ENCODE peak calls at places on chromosomes 4 and X, in five cellular contexts. One of them, this sample, is unnamed.

GRCh38 chr4:77418333-77418732 is 187.3 kb upstream of the CXCL13 start:
- DNase-seq in breast epithelium: no peak
- DNase-seq in GM12865: peak
- DNase-seq in stomach: no peak
- DNase-seq in adrenal gland: no peak
- DNase-seq in this sample: no peak

GRCh38 chrX:77900688-77901087 is 1.4 kb downstream of the COX7B start:
- DNase-seq in stomach: no peak
- DNase-seq in adrenal gland: no peak
- DNase-seq in breast epithelium: no peak
- DNase-seq in GM12865: no peak
- DNase-seq in this sample: no peak

GRCh38 chrX:3326721-3327120 is 19.7 kb downstream of the MXRA5 start:
- DNase-seq in GM12865: no peak
- DNase-seq in stomach: no peak
- DNase-seq in adrenal gland: no peak
- DNase-seq in breast epithelium: no peak
- DNase-seq in this sample: no peak

GRCh38 chr4:2354127-2354526 is 64.3 kb downstream of the ZFYVE28 start:
- DNase-seq in adrenal gland: no peak
- DNase-seq in GM12865: no peak
- DNase-seq in breast epithelium: no peak
- DNase-seq in stomach: no peak
- DNase-seq in this sample: no peak

GRCh38 chr4:166741709-166742108 is 492.6 kb downstream of the SPOCK3 start:
- DNase-seq in GM12865: no peak
- DNase-seq in breast epithelium: no peak
- DNase-seq in stomach: no peak
- DNase-seq in adrenal gland: no peak
- DNase-seq in this sample: no peak

GRCh38 chrX:78574306-78574705 is 84.8 kb downstream of the RTL3 start:
- DNase-seq in GM12865: no peak
- DNase-seq in stomach: no peak
- DNase-seq in adrenal gland: no peak
- DNase-seq in breast epithelium: no peak
- DNase-seq in this sample: no peak

GRCh38 chr4:683982-684571 is 4.9 kb downstream of the SLC49A3 start:
- DNase-seq in GM12865: peak
- DNase-seq in stomach: peak
- DNase-seq in adrenal gland: peak
- DNase-seq in breast epithelium: no peak
- DNase-seq in this sample: no peak

GRCh38 chr4:54930226-54930625 is 195.2 kb downstream of the KDR start:
- DNase-seq in GM12865: no peak
- DNase-seq in adrenal gland: no peak
- DNase-seq in breast epithelium: no peak
- DNase-seq in stomach: no peak
- DNase-seq in this sample: no peak

GRCh38 chr4:17094209-17094608 is 195.8 kb upstream of the LDB2 start:
- DNase-seq in adrenal gland: no peak
- DNase-seq in GM12865: no peak
- DNase-seq in stomach: no peak
- DNase-seq in breast epithelium: no peak
- DNase-seq in this sample: no peak

GRCh38 chr4:2835978-2836377 is 7.7 kb upstream of the ADD1 start:
- DNase-seq in stomach: peak
- DNase-seq in GM12865: peak
- DNase-seq in adrenal gland: peak
- DNase-seq in breast epithelium: no peak
- DNase-seq in this sample: no peak

GRCh38 chrX:20742106-20742505 is 475.4 kb upstream of the RPS6KA3 start:
- DNase-seq in adrenal gland: peak
- DNase-seq in GM12865: no peak
- DNase-seq in stomach: no peak
- DNase-seq in breast epithelium: peak
- DNase-seq in this sample: no peak

GRCh38 chrX:16970977-16971376 is 24.5 kb downstream of the REPS2 start:
- DNase-seq in adrenal gland: no peak
- DNase-seq in GM12865: no peak
- DNase-seq in stomach: no peak
- DNase-seq in breast epithelium: no peak
- DNase-seq in this sample: no peak

GRCh38 chrX:139559383-139560042 is 29.0 kb downstream of the F9 start:
- DNase-seq in adrenal gland: peak
- DNase-seq in GM12865: peak
- DNase-seq in stomach: peak
- DNase-seq in breast epithelium: no peak
- DNase-seq in this sample: no peak

GRCh38 chr4:136754810-136755530 is 777.3 kb downstream of the PCDH18 start:
- DNase-seq in breast epithelium: no peak
- DNase-seq in GM12865: no peak
- DNase-seq in adrenal gland: no peak
- DNase-seq in stomach: no peak
- DNase-seq in this sample: no peak

GRCh38 chr4:109998867-109999303 is 86.2 kb downstream of the EGF start:
- DNase-seq in adrenal gland: no peak
- DNase-seq in GM12865: peak
- DNase-seq in breast epithelium: no peak
- DNase-seq in stomach: no peak
- DNase-seq in this sample: no peak

GRCh38 chr4:159131564-159131963 is 28.7 kb downstream of the RAPGEF2 start:
- DNase-seq in GM12865: no peak
- DNase-seq in breast epithelium: no peak
- DNase-seq in adrenal gland: no peak
- DNase-seq in stomach: no peak
- DNase-seq in this sample: no peak

GRCh38 chr4:183960912-183961569 is 55.9 kb downstream of the STOX2 start:
- DNase-seq in breast epithelium: no peak
- DNase-seq in GM12865: no peak
- DNase-seq in adrenal gland: peak
- DNase-seq in stomach: no peak
- DNase-seq in this sample: no peak

GRCh38 chr4:14906805-14907204 is 95.5 kb upstream of the CPEB2 start:
- DNase-seq in GM12865: no peak
- DNase-seq in breast epithelium: no peak
- DNase-seq in stomach: no peak
- DNase-seq in adrenal gland: no peak
- DNase-seq in this sample: no peak

GRCh38 chr4:6869944-6870343 is 39.7 kb upstream of the TBC1D14 start:
- DNase-seq in GM12865: no peak
- DNase-seq in stomach: no peak
- DNase-seq in adrenal gland: no peak
- DNase-seq in breast epithelium: no peak
- DNase-seq in this sample: no peak

GRCh38 chr4:10108818-10109783 is 7.5 kb downstream of the WDR1 start:
- DNase-seq in adrenal gland: no peak
- DNase-seq in stomach: no peak
- DNase-seq in breast epithelium: no peak
- DNase-seq in GM12865: no peak
- DNase-seq in this sample: no peak

GRCh38 chr4:94758141-94758699 is 465 bp downstream of the BMPR1B start:
- DNase-seq in GM12865: no peak
- DNase-seq in stomach: no peak
- DNase-seq in breast epithelium: no peak
- DNase-seq in adrenal gland: peak
- DNase-seq in this sample: peak

GRCh38 chrX:17635231-17635630 is 102.1 kb upstream of the SCML1 start:
- DNase-seq in GM12865: no peak
- DNase-seq in breast epithelium: no peak
- DNase-seq in stomach: no peak
- DNase-seq in adrenal gland: no peak
- DNase-seq in this sample: no peak

GRCh38 chr4:172865531-172866127 is 303.0 kb upstream of the GALNT7 start:
- DNase-seq in adrenal gland: no peak
- DNase-seq in stomach: no peak
- DNase-seq in breast epithelium: no peak
- DNase-seq in GM12865: no peak
- DNase-seq in this sample: no peak

DNA sequence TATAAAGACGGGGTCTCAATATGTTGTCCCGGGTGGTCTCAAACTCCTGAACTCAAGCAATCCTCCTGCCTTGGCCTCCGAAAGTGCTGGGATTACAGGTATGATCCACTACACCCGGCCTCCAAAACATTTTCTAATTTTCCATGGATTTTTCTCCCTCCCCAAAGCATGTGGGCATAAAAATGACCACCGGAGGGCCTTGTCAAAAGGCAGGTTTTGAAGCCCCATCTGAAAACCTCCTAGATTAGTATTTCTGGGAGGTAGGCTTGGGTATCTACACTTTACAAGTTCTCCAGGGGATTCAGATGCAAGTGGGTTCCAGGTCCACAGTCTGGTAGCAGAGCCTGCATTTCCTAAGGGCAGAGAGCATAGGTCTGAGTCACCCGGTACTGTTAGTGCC is 1.4 kb upstream of the GPR173 start:
- DNase-seq in adrenal gland: no peak
- DNase-seq in breast epithelium: no peak
- DNase-seq in GM12865: no peak
- DNase-seq in stomach: no peak
- DNase-seq in this sample: no peak
- TF ChIP-seq CTCF in adrenal gland: no peak
- TF ChIP-seq CTCF in breast epithelium: no peak
- TF ChIP-seq CTCF in GM12865: no peak
- TF ChIP-seq CTCF in stomach: no peak
- TF ChIP-seq CTCF in this sample: no peak

GRCh38 chr4:118835896-118836762 is at the start of gene SEC24D:
- DNase-seq in GM12865: peak
- DNase-seq in breast epithelium: peak
- DNase-seq in stomach: peak
- DNase-seq in adrenal gland: peak
- DNase-seq in this sample: peak
- TF ChIP-seq CTCF in GM12865: no peak
- TF ChIP-seq CTCF in breast epithelium: no peak
- TF ChIP-seq CTCF in stomach: no peak
- TF ChIP-seq CTCF in adrenal gland: no peak
- TF ChIP-seq CTCF in this sample: no peak

GRCh38 chr4:187380181-187380581 is 615.4 kb upstream of the ZFP42 start:
- DNase-seq in breast epithelium: no peak
- DNase-seq in GM12865: no peak
- DNase-seq in stomach: no peak
- DNase-seq in adrenal gland: no peak
- DNase-seq in this sample: peak
- TF ChIP-seq CTCF in breast epithelium: no peak
- TF ChIP-seq CTCF in GM12865: no peak
- TF ChIP-seq CTCF in stomach: no peak
- TF ChIP-seq CTCF in adrenal gland: no peak
- TF ChIP-seq CTCF in this sample: no peak

GRCh38 chrX:132676561-132677186 is 187.8 kb upstream of the MBNL3 start:
- DNase-seq in stomach: no peak
- DNase-seq in breast epithelium: no peak
- DNase-seq in adrenal gland: no peak
- DNase-seq in GM12865: no peak
- DNase-seq in this sample: no peak

GRCh38 chrX:132671229-132671641 is 182.4 kb upstream of the MBNL3 start:
- DNase-seq in GM12865: no peak
- DNase-seq in breast epithelium: no peak
- DNase-seq in adrenal gland: no peak
- DNase-seq in stomach: no peak
- DNase-seq in this sample: no peak

GRCh38 chrX:132677233-132677716 is 188.4 kb upstream of the MBNL3 start:
- DNase-seq in adrenal gland: no peak
- DNase-seq in breast epithelium: no peak
- DNase-seq in GM12865: no peak
- DNase-seq in stomach: no peak
- DNase-seq in this sample: no peak

DNA sequence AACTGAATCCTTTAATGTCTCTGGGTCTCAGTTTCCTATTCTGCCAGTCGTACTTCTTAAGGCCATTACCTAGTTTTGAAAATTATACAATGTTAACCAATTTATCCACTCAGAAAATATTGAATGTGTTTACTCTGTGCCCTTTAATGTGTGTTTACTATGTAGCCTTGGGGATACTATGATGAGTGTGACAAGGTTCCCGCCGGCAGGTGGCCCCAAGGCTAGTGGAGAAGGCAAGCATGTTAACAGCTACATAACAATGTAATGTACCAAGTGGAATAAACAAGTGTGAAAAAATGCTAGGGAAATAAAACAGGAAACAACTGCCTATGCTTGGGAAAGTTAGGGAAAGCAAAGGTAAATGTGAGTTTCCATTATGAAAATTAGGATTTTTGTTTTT is 187.3 kb upstream of the MBNL3 start:
- DNase-seq in stomach: no peak
- DNase-seq in adrenal gland: no peak
- DNase-seq in breast epithelium: no peak
- DNase-seq in GM12865: no peak
- DNase-seq in this sample: no peak
- TF ChIP-seq CTCF in stomach: no peak
- TF ChIP-seq CTCF in adrenal gland: no peak
- TF ChIP-seq CTCF in breast epithelium: no peak
- TF ChIP-seq CTCF in GM12865: no peak
- TF ChIP-seq CTCF in this sample: no peak

This sample was measured in lung.